ENCODE peak calls at places on chromosomes 5 and 9, in ten cellular contexts. One of them, this sample, is unnamed.

GRCh38 chr9:91734371-91734981 is 215.6 kb downstream of the ROR2 start:
- DNase-seq in HepG2: peak; percentile 13
- DNase-seq in uterus: peak; percentile 79
- DNase-seq in mesothelial cell of epicardium: no peak
- DNase-seq in psoas muscle: peak; percentile 79
- DNase-seq in GM10248: peak; percentile 81
- DNase-seq in H1: peak; percentile 23
- DNase-seq in sigmoid colon: peak; percentile 89
- DNase-seq in ovary: peak; percentile 71
- DNase-seq in fibroblast of lung: peak; percentile 67
- DNase-seq in this sample: peak; percentile 72

GRCh38 chr5:160956011-160956410 is 104.0 kb upstream of the ATP10B start:
- DNase-seq in sigmoid colon: no peak
- DNase-seq in psoas muscle: no peak
- DNase-seq in H1: no peak
- DNase-seq in mesothelial cell of epicardium: no peak
- DNase-seq in GM10248: no peak
- DNase-seq in fibroblast of lung: no peak
- DNase-seq in HepG2: no peak
- DNase-seq in uterus: no peak
- DNase-seq in ovary: no peak
- DNase-seq in this sample: no peak

GRCh38 chr9:19550009-19550408 is 141.2 kb downstream of the ACER2 start:
- DNase-seq in uterus: no peak
- DNase-seq in ovary: no peak
- DNase-seq in mesothelial cell of epicardium: no peak
- DNase-seq in sigmoid colon: no peak
- DNase-seq in fibroblast of lung: no peak
- DNase-seq in HepG2: no peak
- DNase-seq in psoas muscle: no peak
- DNase-seq in GM10248: no peak
- DNase-seq in H1: no peak
- DNase-seq in this sample: no peak

GRCh38 chr9:90773593-90773992 is 28.0 kb upstream of the SYK start:
- DNase-seq in fibroblast of lung: no peak
- DNase-seq in mesothelial cell of epicardium: no peak
- DNase-seq in psoas muscle: no peak
- DNase-seq in H1: no peak
- DNase-seq in ovary: no peak
- DNase-seq in uterus: no peak
- DNase-seq in GM10248: no peak
- DNase-seq in sigmoid colon: no peak
- DNase-seq in HepG2: no peak
- DNase-seq in this sample: no peak

GRCh38 chr5:620152-620551 is 8.0 kb downstream of the CEP72 start:
- DNase-seq in ovary: no peak
- DNase-seq in uterus: peak; percentile 6
- DNase-seq in GM10248: no peak
- DNase-seq in psoas muscle: no peak
- DNase-seq in mesothelial cell of epicardium: no peak
- DNase-seq in sigmoid colon: peak; percentile 44
- DNase-seq in fibroblast of lung: no peak
- DNase-seq in HepG2: no peak
- DNase-seq in H1: no peak
- DNase-seq in this sample: no peak

GRCh38 chr9:127013597-127013996 is 99.0 kb downstream of the RALGPS1 start:
- DNase-seq in ovary: no peak
- DNase-seq in sigmoid colon: no peak
- DNase-seq in mesothelial cell of epicardium: no peak
- DNase-seq in fibroblast of lung: no peak
- DNase-seq in GM10248: no peak
- DNase-seq in uterus: no peak
- DNase-seq in HepG2: no peak
- DNase-seq in H1: no peak
- DNase-seq in psoas muscle: no peak
- DNase-seq in this sample: no peak

GRCh38 chr9:113988951-113989780 is 88.9 kb downstream of the AMBP start:
- DNase-seq in fibroblast of lung: peak; percentile 59
- DNase-seq in H1: no peak
- DNase-seq in sigmoid colon: peak; percentile 82
- DNase-seq in HepG2: no peak
- DNase-seq in ovary: no peak
- DNase-seq in uterus: peak; percentile 51
- DNase-seq in mesothelial cell of epicardium: no peak
- DNase-seq in psoas muscle: peak; percentile 87
- DNase-seq in GM10248: no peak
- DNase-seq in this sample: no peak

GRCh38 chr5:65903581-65903980 is 22.8 kb upstream of the ERBIN start:
- DNase-seq in fibroblast of lung: no peak
- DNase-seq in sigmoid colon: no peak
- DNase-seq in ovary: no peak
- DNase-seq in mesothelial cell of epicardium: no peak
- DNase-seq in uterus: no peak
- DNase-seq in HepG2: no peak
- DNase-seq in H1: no peak
- DNase-seq in GM10248: no peak
- DNase-seq in psoas muscle: no peak
- DNase-seq in this sample: no peak

GRCh38 chr5:150651382-150651781 is 9.7 kb upstream of the MYOZ3 start:
- DNase-seq in psoas muscle: no peak
- DNase-seq in fibroblast of lung: no peak
- DNase-seq in ovary: no peak
- DNase-seq in sigmoid colon: no peak
- DNase-seq in HepG2: no peak
- DNase-seq in mesothelial cell of epicardium: no peak
- DNase-seq in GM10248: no peak
- DNase-seq in uterus: no peak
- DNase-seq in H1: no peak
- DNase-seq in this sample: no peak

GRCh38 chr5:150651924-150652688 is 8.9 kb upstream of the MYOZ3 start:
- DNase-seq in sigmoid colon: no peak
- DNase-seq in uterus: peak; percentile 52
- DNase-seq in H1: no peak
- DNase-seq in fibroblast of lung: no peak
- DNase-seq in psoas muscle: no peak
- DNase-seq in ovary: no peak
- DNase-seq in GM10248: no peak
- DNase-seq in HepG2: no peak
- DNase-seq in mesothelial cell of epicardium: no peak
- DNase-seq in this sample: no peak

GRCh38 chr5:150654181-150654580 is 6.9 kb upstream of the MYOZ3 start:
- DNase-seq in HepG2: no peak
- DNase-seq in psoas muscle: no peak
- DNase-seq in ovary: no peak
- DNase-seq in mesothelial cell of epicardium: no peak
- DNase-seq in fibroblast of lung: no peak
- DNase-seq in sigmoid colon: no peak
- DNase-seq in GM10248: no peak
- DNase-seq in uterus: no peak
- DNase-seq in H1: no peak
- DNase-seq in this sample: no peak

GRCh38 chr5:150653762-150654158 is 7.3 kb upstream of the MYOZ3 start:
- DNase-seq in fibroblast of lung: no peak
- DNase-seq in mesothelial cell of epicardium: no peak
- DNase-seq in uterus: no peak
- DNase-seq in sigmoid colon: no peak
- DNase-seq in H1: no peak
- DNase-seq in psoas muscle: no peak
- DNase-seq in ovary: no peak
- DNase-seq in HepG2: no peak
- DNase-seq in GM10248: no peak
- DNase-seq in this sample: no peak

DNA sequence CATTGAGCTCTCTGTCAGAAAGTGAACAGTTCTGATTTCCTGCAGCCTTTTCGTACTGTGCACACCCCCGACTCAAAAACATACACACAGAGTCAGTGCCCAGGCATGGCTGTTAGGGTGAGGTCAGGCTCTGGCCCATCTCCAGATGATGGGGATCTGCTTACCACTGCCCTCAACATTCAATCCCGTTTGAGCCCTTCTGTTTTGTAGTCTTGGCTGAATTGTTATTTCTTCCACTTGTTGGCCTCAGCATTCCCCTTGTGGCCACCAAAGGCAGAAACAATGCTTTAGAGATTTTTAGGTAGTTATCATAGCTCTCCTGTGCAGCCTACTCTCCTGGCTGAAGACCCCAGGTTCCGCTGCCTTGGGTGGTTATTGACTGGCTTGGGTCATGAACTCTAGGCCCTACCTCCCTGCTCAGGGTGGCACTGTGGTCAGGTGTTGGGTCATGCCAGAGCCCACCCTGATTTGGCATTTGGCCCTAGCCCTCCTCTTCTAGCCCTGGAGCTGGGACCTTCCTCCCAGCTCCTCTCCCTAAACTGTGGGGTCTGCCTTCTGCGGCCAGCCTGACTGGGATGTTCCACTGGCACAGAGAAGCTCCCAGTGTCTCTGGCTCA is 7.8 kb upstream of the MYOZ3 start:
- DNase-seq in sigmoid colon: no peak
- DNase-seq in fibroblast of lung: peak; percentile 54
- DNase-seq in mesothelial cell of epicardium: no peak
- DNase-seq in H1: no peak
- DNase-seq in psoas muscle: no peak
- DNase-seq in ovary: no peak
- DNase-seq in uterus: no peak
- DNase-seq in GM10248: no peak
- DNase-seq in HepG2: no peak
- DNase-seq in this sample: no peak
- TF ChIP-seq CTCF in sigmoid colon: no peak
- TF ChIP-seq CTCF in fibroblast of lung: peak; percentile 60
- TF ChIP-seq CTCF in mesothelial cell of epicardium: no peak
- TF ChIP-seq CTCF in H1: no peak
- TF ChIP-seq CTCF in psoas muscle: peak; percentile 6
- TF ChIP-seq CTCF in ovary: no peak
- TF ChIP-seq CTCF in uterus: no peak
- TF ChIP-seq CTCF in GM10248: no peak
- TF ChIP-seq CTCF in HepG2: no peak
- TF ChIP-seq CTCF in this sample: peak; percentile 15

DNA sequence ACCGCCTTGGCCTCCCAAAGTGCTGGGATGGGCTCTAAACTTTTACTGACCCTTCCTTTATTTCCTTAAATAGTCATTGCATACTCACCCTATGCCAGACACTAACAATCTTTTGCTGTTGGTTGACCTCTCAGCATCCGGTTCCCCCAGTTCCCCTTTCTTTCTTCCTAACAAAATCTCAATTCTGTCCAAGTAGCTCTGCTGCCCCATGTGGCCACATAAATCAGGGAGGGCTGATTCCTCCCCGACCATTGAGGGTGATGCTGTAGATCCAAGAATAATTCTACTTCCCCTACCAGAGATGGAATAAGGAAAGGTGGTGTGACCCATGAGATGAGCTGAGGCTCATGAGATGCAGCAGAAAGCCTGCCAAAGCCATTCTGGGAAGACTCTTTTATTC is 315.3 kb upstream of the MSX2 start:
- DNase-seq in HepG2: no peak
- DNase-seq in psoas muscle: no peak
- DNase-seq in GM10248: no peak
- DNase-seq in fibroblast of lung: no peak
- DNase-seq in sigmoid colon: no peak
- DNase-seq in H1: no peak
- DNase-seq in uterus: no peak
- DNase-seq in mesothelial cell of epicardium: no peak
- DNase-seq in ovary: no peak
- DNase-seq in this sample: no peak
- TF ChIP-seq CTCF in HepG2: no peak
- TF ChIP-seq CTCF in psoas muscle: no peak
- TF ChIP-seq CTCF in GM10248: no peak
- TF ChIP-seq CTCF in fibroblast of lung: peak; percentile 22
- TF ChIP-seq CTCF in sigmoid colon: no peak
- TF ChIP-seq CTCF in H1: peak; percentile 30
- TF ChIP-seq CTCF in uterus: no peak
- TF ChIP-seq CTCF in mesothelial cell of epicardium: no peak
- TF ChIP-seq CTCF in ovary: no peak
- TF ChIP-seq CTCF in this sample: peak; percentile 13

GRCh38 chr5:53260446-53260845 is 150.9 kb upstream of the MOCS2 start:
- DNase-seq in H1: no peak
- DNase-seq in fibroblast of lung: no peak
- DNase-seq in HepG2: no peak
- DNase-seq in psoas muscle: no peak
- DNase-seq in uterus: no peak
- DNase-seq in mesothelial cell of epicardium: no peak
- DNase-seq in ovary: no peak
- DNase-seq in sigmoid colon: no peak
- DNase-seq in GM10248: no peak
- DNase-seq in this sample: no peak

GRCh38 chr5:53265043-53265442 is 155.5 kb upstream of the MOCS2 start:
- DNase-seq in psoas muscle: no peak
- DNase-seq in ovary: no peak
- DNase-seq in fibroblast of lung: no peak
- DNase-seq in uterus: no peak
- DNase-seq in mesothelial cell of epicardium: no peak
- DNase-seq in H1: no peak
- DNase-seq in HepG2: no peak
- DNase-seq in sigmoid colon: no peak
- DNase-seq in GM10248: no peak
- DNase-seq in this sample: no peak

GRCh38 chr5:53263151-53263550 is 153.6 kb upstream of the MOCS2 start:
- DNase-seq in mesothelial cell of epicardium: no peak
- DNase-seq in psoas muscle: no peak
- DNase-seq in fibroblast of lung: no peak
- DNase-seq in ovary: no peak
- DNase-seq in GM10248: no peak
- DNase-seq in sigmoid colon: no peak
- DNase-seq in uterus: no peak
- DNase-seq in HepG2: no peak
- DNase-seq in H1: no peak
- DNase-seq in this sample: no peak

GRCh38 chr5:53261245-53261644 is 151.7 kb upstream of the MOCS2 start:
- DNase-seq in mesothelial cell of epicardium: no peak
- DNase-seq in sigmoid colon: no peak
- DNase-seq in ovary: no peak
- DNase-seq in H1: no peak
- DNase-seq in fibroblast of lung: peak; percentile 18
- DNase-seq in uterus: no peak
- DNase-seq in psoas muscle: no peak
- DNase-seq in HepG2: no peak
- DNase-seq in GM10248: no peak
- DNase-seq in this sample: no peak

DNA sequence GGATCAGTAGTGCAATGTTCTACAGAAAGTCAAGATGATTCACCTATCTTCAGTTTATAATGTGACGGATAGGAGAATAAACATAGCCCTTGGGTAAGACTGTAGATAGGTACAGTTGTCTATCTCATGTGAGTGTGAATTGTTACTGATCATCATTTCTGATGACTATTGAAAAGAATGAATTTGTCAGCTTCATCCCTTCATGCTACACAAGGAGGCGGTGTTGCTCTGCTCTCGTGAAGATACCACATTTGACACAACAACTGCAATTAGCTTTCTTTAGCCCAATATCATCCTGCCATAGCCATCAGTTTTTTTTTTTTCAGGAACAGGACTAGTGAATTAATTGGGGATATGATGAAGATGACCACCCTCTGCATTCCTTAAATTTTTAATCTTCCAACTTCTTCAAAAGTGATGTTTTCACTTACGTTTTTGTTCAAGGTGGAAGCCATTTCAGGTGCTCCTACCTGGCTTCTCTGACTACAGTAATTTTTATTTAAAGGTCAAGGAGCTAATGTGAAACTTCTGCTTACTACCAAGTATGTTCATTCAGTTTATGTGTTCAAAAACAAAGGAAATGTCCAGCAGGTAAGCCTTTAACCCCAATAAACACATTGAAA is 152.9 kb upstream of the MOCS2 start:
- DNase-seq in uterus: no peak
- DNase-seq in ovary: no peak
- DNase-seq in mesothelial cell of epicardium: no peak
- DNase-seq in HepG2: peak; percentile 2
- DNase-seq in psoas muscle: no peak
- DNase-seq in H1: no peak
- DNase-seq in fibroblast of lung: peak; percentile 73
- DNase-seq in GM10248: no peak
- DNase-seq in sigmoid colon: no peak
- DNase-seq in this sample: no peak
- TF ChIP-seq CTCF in uterus: no peak
- TF ChIP-seq CTCF in ovary: peak; percentile 39
- TF ChIP-seq CTCF in mesothelial cell of epicardium: no peak
- TF ChIP-seq CTCF in HepG2: peak; percentile 67
- TF ChIP-seq CTCF in psoas muscle: no peak
- TF ChIP-seq CTCF in H1: peak; percentile 63
- TF ChIP-seq CTCF in fibroblast of lung: peak; percentile 79
- TF ChIP-seq CTCF in GM10248: peak; percentile 11
- TF ChIP-seq CTCF in sigmoid colon: no peak
- TF ChIP-seq CTCF in this sample: peak; percentile 60

GRCh38 chr5:103973669-103974068 is 411.1 kb upstream of the NUDT12 start:
- DNase-seq in H1: no peak
- DNase-seq in mesothelial cell of epicardium: no peak
- DNase-seq in psoas muscle: no peak
- DNase-seq in ovary: no peak
- DNase-seq in fibroblast of lung: no peak
- DNase-seq in sigmoid colon: no peak
- DNase-seq in GM10248: no peak
- DNase-seq in uterus: no peak
- DNase-seq in HepG2: no peak
- DNase-seq in this sample: no peak
- TF ChIP-seq CTCF in H1: no peak
- TF ChIP-seq CTCF in mesothelial cell of epicardium: peak; percentile 15
- TF ChIP-seq CTCF in psoas muscle: no peak
- TF ChIP-seq CTCF in ovary: no peak
- TF ChIP-seq CTCF in fibroblast of lung: peak; percentile 14
- TF ChIP-seq CTCF in sigmoid colon: no peak
- TF ChIP-seq CTCF in GM10248: no peak
- TF ChIP-seq CTCF in uterus: no peak
- TF ChIP-seq CTCF in HepG2: no peak
- TF ChIP-seq CTCF in this sample: no peak

This sample was measured in progenitor cell of endocrine pancreas.